ENCODE peak calls at places on chromosome 3, in four cellular contexts. R, A, G and B are unnamed samples.

GRCh38 chr3:114319453-114319852 is 25.6 kb downstream of the TIGIT start:
- DNase-seq in R (peak; percentile 56), A (no peak), G (peak; percentile 46), B (no peak)

GRCh38 chr3:153242900-153243299 is 80.9 kb downstream of the RAP2B start:
- DNase-seq in R (no peak), A (no peak), G (no peak), B (no peak)

GRCh38 chr3:70273492-70273891 is 38.9 kb downstream of the MDFIC2 start:
- DNase-seq in R (no peak), A (no peak), G (no peak), B (no peak)

GRCh38 chr3:64238971-64239667 is 13.9 kb upstream of the PRICKLE2 start:
- DNase-seq in R (peak; percentile 99), A (peak; percentile 77), G (peak; percentile 74), B (peak; percentile 41)

GRCh38 chr3:126293370-126294082 is 63.7 kb downstream of the KLF15 start:
- DNase-seq in R (peak; percentile 15), A (no peak), G (peak; percentile 26), B (no peak)

GRCh38 chr3:105598047-105598796 is 231.5 kb downstream of the ALCAM start:
- DNase-seq in R (peak; percentile 90), A (no peak), G (peak; percentile 55), B (no peak)

GRCh38 chr3:159266779-159267178 is 464.9 kb downstream of the MFSD1 start:
- DNase-seq in R (peak; percentile 3), A (peak; percentile 74), G (peak; percentile 62), B (no peak)

GRCh38 chr3:47009225-47010049 is 30.0 kb downstream of the NBEAL2 start:
- DNase-seq in R (peak; percentile 93), A (peak; percentile 83), G (no peak), B (peak; percentile 99)

GRCh38 chr3:5166846-5167245 is 20.7 kb upstream of the EDEM1 start:
- DNase-seq in R (no peak), A (no peak), G (no peak), B (no peak)

GRCh38 chr3:31444220-31445142 is 88.2 kb upstream of the STT3B start:
- DNase-seq in R (no peak), A (no peak), G (peak; percentile 40), B (no peak)

GRCh38 chr3:16118396-16118795 is 56.1 kb upstream of the GALNT15 start:
- DNase-seq in R (no peak), A (no peak), G (no peak), B (no peak)

GRCh38 chr3:72145506-72146380 is 360.8 kb upstream of the PROK2 start:
- DNase-seq in R (peak; percentile 95), A (no peak), G (no peak), B (no peak)

GRCh38 chr3:62723636-62724217 is 151.5 kb downstream of the CADPS start:
- DNase-seq in R (no peak), A (peak; percentile 34), G (no peak), B (no peak)

GRCh38 chr3:54087581-54088410 is 34.6 kb upstream of the CACNA2D3 start:
- DNase-seq in R (no peak), A (peak; percentile 26), G (no peak), B (no peak)

GRCh38 chr3:46690798-46691197 is 2.7 kb downstream of the ALS2CL start:
- DNase-seq in R (no peak), A (no peak), G (peak; percentile 79), B (no peak)

GRCh38 chr3:195094211-195094921 is 176.6 kb downstream of the XXYLT1 start:
- DNase-seq in R (no peak), A (no peak), G (no peak), B (no peak)

GRCh38 chr3:168693870-168694269 is 598.1 kb upstream of the GOLIM4 start:
- DNase-seq in R (no peak), A (no peak), G (no peak), B (no peak)

GRCh38 chr3:95002665-95003064 is 939.8 kb downstream of the NSUN3 start:
- DNase-seq in R (no peak), A (no peak), G (no peak), B (no peak)

GRCh38 chr3:39724233-39724846 is 85.1 kb upstream of the MYRIP start:
- DNase-seq in R (no peak), A (no peak), G (no peak), B (no peak)

GRCh38 chr3:39725321-39725720 is 84.1 kb upstream of the MYRIP start:
- DNase-seq in R (no peak), A (no peak), G (no peak), B (no peak)

GRCh38 chr3:39727415-39727814 is 82.0 kb upstream of the MYRIP start:
- DNase-seq in R (no peak), A (peak; percentile 44), G (no peak), B (no peak)
- TF ChIP-seq CTCF in R (no peak), A (no peak), G (no peak), B (no peak)

GRCh38 chr3:108605028-108605427 is 15.5 kb downstream of the DZIP3 start:
- DNase-seq in R (no peak), A (no peak), G (no peak), B (no peak)

GRCh38 chr3:108610651-108611050 is 21.1 kb downstream of the DZIP3 start:
- DNase-seq in R (no peak), A (no peak), G (no peak), B (no peak)

GRCh38 chr3:108603689-108604088 is 14.2 kb downstream of the DZIP3 start:
- DNase-seq in R (no peak), A (no peak), G (no peak), B (no peak)

GRCh38 chr3:108605491-108605890 is 16.0 kb downstream of the DZIP3 start:
- DNase-seq in R (no peak), A (no peak), G (no peak), B (no peak)

DNA sequence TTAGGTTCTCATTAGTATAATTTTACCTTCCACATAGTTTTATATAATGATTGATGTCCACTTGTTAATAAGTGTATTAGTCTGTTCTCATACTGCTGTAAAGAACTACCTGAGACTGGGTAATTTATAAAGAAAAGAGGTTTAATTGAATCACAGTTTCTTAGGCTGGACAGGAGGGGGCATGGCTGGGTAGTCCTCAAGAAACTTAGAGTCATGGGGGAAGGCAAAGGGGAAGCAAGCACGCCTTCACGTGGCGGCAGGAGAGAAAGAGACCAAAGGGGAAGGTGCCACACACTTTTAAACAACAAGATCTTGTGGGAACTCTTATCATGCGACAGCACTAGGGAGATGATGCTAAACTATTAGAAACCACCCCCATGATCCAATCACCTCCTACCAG is 19.2 kb downstream of the DZIP3 start:
- DNase-seq in R (no peak), A (peak; percentile 41), G (no peak), B (no peak)
- TF ChIP-seq CTCF in R (no peak), A (no peak), G (no peak), B (no peak)

GRCh38 chr3:141629950-141630349 is 108.1 kb upstream of the RNF7 start:
- DNase-seq in R (no peak), A (no peak), G (no peak), B (no peak)

DNA sequence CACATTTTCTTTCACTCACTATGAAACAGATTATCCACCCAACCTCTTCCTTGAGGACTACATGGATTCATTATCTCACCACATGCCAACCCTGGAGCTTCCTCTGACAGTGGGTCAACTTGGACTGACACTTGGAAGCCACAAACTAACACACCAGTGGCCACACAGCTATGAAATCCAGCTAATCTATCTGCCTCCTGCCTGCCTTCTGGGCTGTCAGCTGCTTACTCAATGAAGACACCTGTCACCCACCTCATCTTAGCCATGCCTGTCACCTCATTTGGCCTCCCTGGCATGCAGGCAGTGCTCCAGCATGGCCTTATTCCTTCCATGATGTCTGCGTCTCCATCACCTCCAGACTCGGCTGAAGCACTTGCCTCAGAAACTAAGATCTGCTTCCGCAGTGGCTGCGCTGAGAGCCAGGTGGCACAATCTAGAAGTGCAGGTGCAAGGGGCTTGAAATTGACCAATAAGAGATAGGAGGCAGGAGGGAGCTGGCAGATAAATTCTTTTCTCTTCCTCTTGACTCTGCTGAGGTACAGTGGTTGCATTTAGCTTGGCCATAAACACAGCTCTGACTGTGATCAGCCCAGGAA is 105.2 kb upstream of the RNF7 start:
- DNase-seq in R (no peak), A (no peak), G (no peak), B (no peak)
- TF ChIP-seq CTCF in R (no peak), A (no peak), G (no peak), B (no peak)

GRCh38 chr3:28349397-28350000 is 875 bp upstream of the AZI2 start:
- DNase-seq in R (no peak), A (no peak), G (no peak), B (no peak)
- TF ChIP-seq CTCF in R (no peak), A (no peak), G (no peak), B (no peak)

DNA sequence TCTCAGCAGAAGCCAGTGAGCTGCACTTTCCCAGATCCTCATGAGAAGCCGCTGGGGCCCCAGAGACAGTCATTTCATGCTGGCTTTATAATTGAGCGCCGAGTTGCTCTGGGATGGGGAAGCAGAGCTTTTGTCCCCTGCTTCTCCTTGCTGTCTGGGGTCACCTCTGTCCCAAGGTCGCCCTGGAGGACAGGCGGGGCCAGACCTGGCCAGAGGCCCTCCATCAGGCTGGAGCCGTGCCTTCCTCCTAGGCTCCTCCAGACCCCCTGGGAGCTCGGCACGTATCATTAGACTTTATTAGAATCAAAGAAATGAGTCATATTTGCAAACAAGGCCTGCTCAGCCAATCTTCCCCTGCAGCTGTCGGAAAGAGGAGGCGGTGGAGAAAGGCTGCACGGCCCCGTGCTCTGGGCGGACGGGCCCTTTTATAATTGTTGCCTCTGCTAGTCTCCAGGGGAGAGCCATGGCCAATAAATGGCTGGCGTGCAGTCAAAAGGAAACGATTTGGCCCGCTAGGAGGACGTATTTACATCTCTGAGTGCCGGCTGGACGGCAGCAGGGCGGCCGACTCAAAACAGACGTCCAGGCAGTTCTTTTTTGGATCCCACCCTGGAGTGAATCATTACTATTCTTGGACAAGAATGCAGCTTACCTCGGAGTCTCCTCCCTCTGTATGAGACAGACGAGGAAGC is 50.4 kb downstream of the SLC6A6 start:
- DNase-seq in R (peak; percentile 99), A (no peak), G (peak; percentile 71), B (no peak)
- TF ChIP-seq CTCF in R (peak; percentile 24), A (no peak), G (peak; percentile 13), B (no peak)

DNA sequence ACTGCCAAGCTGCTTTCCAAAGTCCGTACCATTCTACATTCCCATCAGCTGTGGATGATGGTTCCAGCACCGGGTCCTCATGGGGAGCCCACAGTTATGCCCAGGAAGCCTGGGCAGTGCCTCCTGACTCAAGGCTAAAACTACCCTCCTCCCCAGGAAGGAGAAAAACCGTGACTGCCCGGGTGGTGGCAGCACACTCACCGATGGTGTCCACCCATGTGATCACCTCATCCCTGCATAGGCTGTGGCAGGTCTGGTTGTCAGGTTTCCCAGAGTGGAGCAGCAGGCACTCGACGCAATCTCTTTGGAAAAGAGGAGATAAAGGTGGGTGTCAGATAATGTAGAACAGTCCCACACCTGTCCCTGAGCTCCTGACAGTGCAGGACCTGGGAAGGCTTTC is 38.6 kb downstream of the UMPS start:
- DNase-seq in R (no peak), A (peak; percentile 36), G (no peak), B (no peak)
- TF ChIP-seq CTCF in R (peak; percentile 35), A (no peak), G (no peak), B (peak; percentile 24)

GRCh38 chr3:14577897-14578296 is 37.8 kb upstream of the GRIP2 start:
- DNase-seq in R (no peak), A (no peak), G (no peak), B (no peak)
- TF ChIP-seq CTCF in R (peak; percentile 5), A (no peak), G (no peak), B (peak; percentile 12)

GRCh38 chr3:170440346-170440745 is 21.7 kb downstream of the CLDN11 start:
- DNase-seq in R (no peak), A (no peak), G (no peak), B (no peak)
- TF ChIP-seq CTCF in R (no peak), A (no peak), G (no peak), B (no peak)